ENCODE peak calls at places on chromosomes 5 and 9, in seven cellular contexts. T, E, Q, M, N, F and K are unnamed samples.

GRCh38 chr5:1112596-1113331 is 901 bp upstream of the SLC12A7 start:
- DNase-seq in E (no peak), F (no peak), N (no peak), T (no peak), Q (no peak), M (no peak), K (no peak)

GRCh38 chr5:125499969-125500368 is 753.5 kb upstream of the ZNF608 start:
- DNase-seq in T (no peak), Q (no peak), M (no peak), E (no peak), F (no peak), N (no peak), K (no peak)

GRCh38 chr9:97638666-97639065 is 5.0 kb downstream of the NCBP1 start:
- DNase-seq in M (no peak), E (no peak), Q (no peak), T (no peak), N (no peak), F (no peak), K (no peak)

GRCh38 chr5:36459191-36460135 is 146.9 kb upstream of the SLC1A3 start:
- DNase-seq in T (no peak), F (no peak), E (no peak), M (no peak), N (no peak), Q (no peak), K (no peak)

GRCh38 chr9:90000925-90001324 is 396.1 kb downstream of the GADD45G start:
- DNase-seq in E (no peak), T (no peak), F (no peak), N (no peak), Q (peak; percentile 54), M (no peak), K (no peak)

GRCh38 chr9:136171009-136171800 is 33.7 kb downstream of the LHX3 start:
- DNase-seq in M (no peak), N (no peak), E (no peak), F (no peak), T (no peak), Q (no peak), K (no peak)

GRCh38 chr5:171858303-171858702 is 72.7 kb downstream of the SMIM23 start:
- DNase-seq in N (no peak), E (no peak), Q (no peak), M (no peak), T (no peak), F (no peak), K (no peak)

GRCh38 chr5:122415481-122416120 is 103.6 kb downstream of the SNCAIP start:
- DNase-seq in F (peak; percentile 80), T (no peak), M (peak; percentile 62), Q (peak; percentile 57), E (peak; percentile 53), N (peak; percentile 37), K (no peak)

GRCh38 chr5:72178910-72179815 is 71.9 kb downstream of the MAP1B start:
- DNase-seq in F (peak; percentile 91), T (no peak), E (peak; percentile 26), M (peak; percentile 67), N (peak; percentile 66), Q (peak; percentile 17), K (no peak)

GRCh38 chr5:176167800-176168199 is 70.4 kb upstream of the SIMC1 start:
- DNase-seq in Q (no peak), T (no peak), M (no peak), F (no peak), N (no peak), E (no peak), K (no peak)

GRCh38 chr5:98927988-98928801 is 612 bp downstream of the CHD1 start:
- DNase-seq in T (peak; percentile 69), Q (peak; percentile 83), F (peak; percentile 58), E (peak; percentile 71), M (peak; percentile 68), N (peak; percentile 75), K (no peak)

GRCh38 chr9:136231478-136232297 is 13.9 kb downstream of the QSOX2 start:
- DNase-seq in M (no peak), F (no peak), N (no peak), E (no peak), Q (no peak), T (no peak), K (no peak)

GRCh38 chr5:34044950-34045525 is 2.0 kb upstream of the C1QTNF3 start:
- DNase-seq in F (no peak), M (no peak), N (no peak), T (no peak), Q (no peak), E (no peak), K (no peak)

GRCh38 chr9:129641751-129642585 is at the start of gene ASB6:
- DNase-seq in T (peak; percentile 65), Q (peak; percentile 98), F (peak; percentile 96), M (peak; percentile 92), E (peak; percentile 98), N (peak; percentile 98), K (peak; percentile 99)

GRCh38 chr9:89461302-89461701 is 36.6 kb downstream of the SEMA4D start:
- DNase-seq in F (peak; percentile 83), E (no peak), M (no peak), Q (peak; percentile 74), T (no peak), N (no peak), K (no peak)

GRCh38 chr5:126961128-126961527 is 69.2 kb downstream of the MARCHF3 start:
- DNase-seq in M (no peak), Q (no peak), E (no peak), T (no peak), F (peak; percentile 19), N (no peak), K (no peak)

GRCh38 chr5:95731571-95732554 is 727 bp downstream of the RHOBTB3 start:
- DNase-seq in E (peak; percentile 56), M (peak; percentile 29), Q (peak; percentile 63), F (peak; percentile 34), T (no peak), N (peak; percentile 52), K (peak; percentile 89)

GRCh38 chr9:130174920-130175321 is 2.7 kb downstream of the NCS1 start:
- DNase-seq in E (no peak), Q (no peak), N (no peak), T (no peak), M (no peak), F (no peak), K (no peak)

GRCh38 chr5:154849261-154849660 is 1.1 kb downstream of the FAXDC2 start:
- DNase-seq in F (no peak), T (no peak), N (no peak), M (no peak), E (no peak), Q (no peak), K (no peak)

GRCh38 chr5:61652916-61653315 is 320.9 kb downstream of the ZSWIM6 start:
- DNase-seq in N (no peak), T (no peak), E (no peak), M (no peak), F (no peak), Q (no peak), K (no peak)

GRCh38 chr5:83434929-83435328 is 36.6 kb upstream of the VCAN start:
- DNase-seq in Q (no peak), E (no peak), F (no peak), M (no peak), N (no peak), T (no peak), K (no peak)

GRCh38 chr9:7216004-7216821 is 458.4 kb downstream of the KDM4C start:
- DNase-seq in T (no peak), E (no peak), F (peak; percentile 7), M (no peak), Q (no peak), N (no peak), K (no peak)

GRCh38 chr5:132221781-132222648 is 5.6 kb downstream of the P4HA2 start:
- DNase-seq in M (peak; percentile 79), E (peak; percentile 42), T (no peak), F (peak; percentile 87), N (peak; percentile 75), Q (peak; percentile 19), K (peak; percentile 41)

DNA sequence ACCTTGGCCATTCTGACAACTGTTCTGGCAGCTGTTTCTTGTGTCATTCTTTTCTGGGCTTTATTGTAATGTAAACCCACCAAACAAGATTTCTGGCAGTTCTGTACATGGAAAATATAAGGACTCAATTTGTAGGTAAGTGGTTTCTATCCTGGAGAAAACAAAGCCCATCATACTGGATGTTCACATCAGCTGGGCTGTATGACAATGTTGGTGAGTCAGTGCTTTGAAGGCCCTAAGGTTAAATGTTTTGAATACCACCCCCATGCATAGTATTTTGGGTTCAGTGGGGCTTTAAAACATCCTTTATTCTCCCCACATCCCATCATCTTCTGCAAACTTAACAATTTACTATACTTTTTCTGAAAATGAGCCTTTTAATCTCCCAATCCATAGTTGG is 52.5 kb downstream of the SH3GL2 start:
- DNase-seq in M (no peak), F (peak; percentile 32), N (no peak), E (no peak), Q (no peak), T (no peak), K (no peak)
- H3K27ac ChIP-seq in M (no peak overlapping the region), F (no peak overlapping the region), N (no peak overlapping the region), E (no peak overlapping the region), Q (no peak overlapping the region), T (no peak overlapping the region), K (no peak overlapping the region)

GRCh38 chr9:99513441-99514112 is 291.5 kb downstream of the SEC61B start:
- DNase-seq in N (no peak), E (no peak), M (no peak), T (no peak), Q (no peak), F (no peak), K (no peak)

GRCh38 chr9:99515087-99515486 is 293.0 kb downstream of the SEC61B start:
- DNase-seq in E (no peak), F (no peak), Q (no peak), N (no peak), M (no peak), T (no peak), K (no peak)

GRCh38 chr9:99509900-99510299 is 287.8 kb downstream of the SEC61B start:
- DNase-seq in N (no peak), T (no peak), F (no peak), Q (no peak), E (no peak), M (no peak), K (no peak)

GRCh38 chr9:99509291-99509826 is 287.3 kb downstream of the SEC61B start:
- DNase-seq in N (no peak), T (no peak), F (no peak), E (no peak), M (no peak), Q (no peak), K (no peak)

DNA sequence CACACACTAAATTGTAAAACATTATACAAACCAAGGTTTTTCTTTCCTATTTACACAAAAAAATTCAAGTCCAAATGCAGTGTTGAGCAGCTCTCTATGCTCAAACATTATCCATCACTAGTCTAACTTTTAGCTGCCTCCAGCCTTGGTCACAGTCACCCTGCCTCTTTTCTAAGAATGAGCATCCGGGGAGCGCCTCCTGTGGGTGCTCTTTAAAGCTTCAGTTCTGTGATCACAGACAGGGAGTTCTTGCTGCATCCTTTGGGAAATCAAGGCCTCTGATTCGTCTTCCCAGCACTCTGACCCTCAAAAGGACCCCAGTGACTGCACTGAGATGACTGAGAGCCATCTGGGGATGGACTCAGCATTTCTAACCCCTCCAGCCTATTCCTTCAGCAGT is 289.6 kb downstream of the SEC61B start:
- DNase-seq in F (no peak), Q (no peak), E (no peak), M (no peak), T (no peak), N (no peak), K (no peak)
- TF ChIP-seq CTCF in F (peak; percentile 23), Q (no peak), E (no peak), M (no peak), T (no peak), N (no peak), K (no peak)

GRCh38 chr9:37465249-37466036 is at the start of gene ZBTB5:
- DNase-seq in E (peak; percentile 99), F (peak; percentile 100), N (peak; percentile 99), T (peak; percentile 98), Q (peak; percentile 99), M (peak; percentile 99), K (peak; percentile 99)
- TF ChIP-seq POLR2A in E (no peak), F (no peak), N (no peak), T (peak; percentile 53), Q (peak; percentile 81), M (peak; percentile 77), K (no peak)

GRCh38 chr9:71509054-71509453 is 259.3 kb downstream of the CEMIP2 start:
- DNase-seq in T (no peak), Q (no peak), M (no peak), E (no peak), N (no peak), F (no peak), K (no peak)
- H3K27ac ChIP-seq in T (no peak overlapping the region), Q (no peak overlapping the region), M (no peak overlapping the region), E (no peak overlapping the region), N (no peak overlapping the region), F (no peak overlapping the region), K (no peak overlapping the region)